ENCODE peak calls at places on chromosomes 12 and 14, in ten cellular contexts. F is RPMI8226; J is iris pigment epithelial cell; O is SW 1271; B is WTC11; Z is renal cortical epithelial cell; H is HFFc6; I is NCI-H2107; W is stimulated activated CD8-positive, alpha-beta memory T cell treated with anti-CD3 and anti-CD28 coated beads, Interleukin-15, amount 100 ng/mL, for 24 hours; Q is GM06990. M is an unnamed sample.

GRCh38 chr14:100278702-100279101 is 27.5 kb downstream of the SLC25A29 start:
- DNase-seq in F (peak), J (peak), O (peak), B (no peak), Z (peak), H (peak), I (no peak), W (no peak), Q (no peak), M (no peak)

GRCh38 chr14:21136024-21136423 is 19.8 kb downstream of the OR5AU1 start:
- DNase-seq in F (no peak), J (peak), O (peak), B (no peak), Z (peak), H (no peak), I (no peak), W (no peak), Q (no peak), M (peak)

GRCh38 chr12:10283028-10283427 is 24.6 kb upstream of the KLRD1 start:
- DNase-seq in F (no peak), J (no peak), O (no peak), B (no peak), Z (no peak), H (no peak), I (peak), W (no peak), Q (no peak), M (no peak)

GRCh38 chr12:63916561-63917476 is 72.3 kb downstream of the SRGAP1 start:
- DNase-seq in F (no peak), J (peak), O (peak), B (no peak), Z (peak), H (peak), I (no peak), W (no peak), Q (no peak), M (no peak)

GRCh38 chr12:131799828-131800593 is 28.2 kb upstream of the MMP17 start:
- DNase-seq in F (no peak), J (no peak), O (no peak), B (no peak), Z (no peak), H (no peak), I (no peak), W (no peak), Q (no peak), M (no peak)

GRCh38 chr14:78254911-78255431 is 84.8 kb downstream of the NRXN3 start:
- DNase-seq in F (peak), J (peak), O (no peak), B (no peak), Z (peak), H (peak), I (peak), W (no peak), Q (peak), M (no peak)

GRCh38 chr14:41137741-41138140 is 468.9 kb upstream of the LRFN5 start:
- DNase-seq in F (no peak), J (no peak), O (no peak), B (no peak), Z (no peak), H (no peak), I (no peak), W (no peak), Q (no peak), M (no peak)

GRCh38 chr14:81406863-81407262 is 6.7 kb upstream of the STON2 start:
- DNase-seq in F (peak), J (peak), O (no peak), B (no peak), Z (peak), H (peak), I (no peak), W (no peak), Q (no peak), M (no peak)

GRCh38 chr12:95548539-95549391 is 2.5 kb downstream of the USP44 start:
- DNase-seq in F (no peak), J (no peak), O (no peak), B (peak), Z (no peak), H (no peak), I (peak), W (peak), Q (peak), M (peak)

GRCh38 chr14:101288436-101289229 is 272.7 kb upstream of the DIO3 start:
- DNase-seq in F (no peak), J (no peak), O (no peak), B (no peak), Z (no peak), H (no peak), I (no peak), W (no peak), Q (no peak), M (no peak)

GRCh38 chr14:31229638-31230229 is 22.1 kb upstream of the HECTD1 start:
- DNase-seq in F (no peak), J (peak), O (no peak), B (no peak), Z (peak), H (peak), I (peak), W (no peak), Q (no peak), M (peak)

GRCh38 chr12:1217191-1217949 is 226.3 kb downstream of the ERC1 start:
- DNase-seq in F (no peak), J (peak), O (peak), B (no peak), Z (peak), H (peak), I (no peak), W (no peak), Q (no peak), M (no peak)

GRCh38 chr14:89504602-89505320 is 87.7 kb upstream of the FOXN3 start:
- DNase-seq in F (no peak), J (peak), O (no peak), B (no peak), Z (peak), H (peak), I (no peak), W (no peak), Q (no peak), M (no peak)

GRCh38 chr12:14211829-14212455 is 153.5 kb upstream of the ATF7IP start:
- DNase-seq in F (no peak), J (peak), O (no peak), B (no peak), Z (no peak), H (no peak), I (no peak), W (no peak), Q (no peak), M (no peak)

GRCh38 chr12:115984607-115985006 is 292.9 kb downstream of the MED13L start:
- DNase-seq in F (no peak), J (no peak), O (no peak), B (no peak), Z (no peak), H (no peak), I (no peak), W (no peak), Q (no peak), M (no peak)

GRCh38 chr12:11543513-11544168 is 105.8 kb upstream of the ETV6 start:
- DNase-seq in F (no peak), J (no peak), O (no peak), B (no peak), Z (no peak), H (no peak), I (no peak), W (no peak), Q (no peak), M (no peak)